ENCODE peak calls at places on chromosomes 5 and 9, in six cellular contexts. Q is GM23338, M is K562, U is H1, O is WTC11, N is HepG2. P is an unnamed sample.

GRCh38 chr9:32344551-32345182 is 39.8 kb upstream of the ACO1 start:
- DNase-seq in Q (peak), M (no peak), U (peak), O (peak), N (no peak), P (no peak)

GRCh38 chr9:95083086-95083768 is 234.3 kb downstream of the FANCC start:
- DNase-seq in Q (no peak), M (no peak), U (no peak), O (no peak), N (no peak), P (no peak)

GRCh38 chr9:131731237-131731995 is 8.5 kb downstream of the RAPGEF1 start:
- DNase-seq in Q (no peak), M (no peak), U (no peak), O (no peak), N (peak), P (no peak)

GRCh38 chr9:136347472-136348256 is 15.9 kb downstream of the DNLZ start:
- DNase-seq in Q (no peak), M (no peak), U (no peak), O (no peak), N (no peak), P (no peak)

GRCh38 chr9:4421847-4422246 is 68.4 kb upstream of the SLC1A1 start:
- DNase-seq in Q (no peak), M (no peak), U (no peak), O (no peak), N (no peak), P (no peak)

GRCh38 chr5:172918421-172919371 is 40.5 kb upstream of the RPL26L1 start:
- DNase-seq in Q (no peak), M (no peak), U (no peak), O (no peak), N (no peak), P (no peak)

GRCh38 chr9:5195450-5195849 is 10.0 kb upstream of the INSL6 start:
- DNase-seq in Q (no peak), M (no peak), U (no peak), O (no peak), N (no peak), P (no peak)

GRCh38 chr9:13033959-13034695 is 245.4 kb downstream of the MPDZ start:
- DNase-seq in Q (peak), M (peak), U (peak), O (peak), N (peak), P (no peak)

GRCh38 chr9:70403618-70404025 is 10.8 kb downstream of the KLF9 start:
- DNase-seq in Q (no peak), M (no peak), U (no peak), O (no peak), N (no peak), P (no peak)

GRCh38 chr5:124902097-124902821 is 155.8 kb upstream of the ZNF608 start:
- DNase-seq in Q (no peak), M (no peak), U (no peak), O (no peak), N (no peak), P (peak)

GRCh38 chr5:98179791-98180755 is 593.4 kb upstream of the RGMB start:
- DNase-seq in Q (no peak), M (no peak), U (no peak), O (no peak), N (no peak), P (no peak)

GRCh38 chr9:137406876-137407589 is 15.9 kb downstream of the EXD3 start:
- DNase-seq in Q (peak), M (no peak), U (peak), O (peak), N (peak), P (no peak)

GRCh38 chr5:173047838-173048105 is 8.4 kb upstream of the CREBRF start:
- DNase-seq in Q (peak), M (no peak), U (no peak), O (no peak), N (no peak), P (no peak)

GRCh38 chr9:17402309-17402708 is 176.6 kb upstream of the SH3GL2 start:
- DNase-seq in Q (peak), M (no peak), U (no peak), O (no peak), N (peak), P (no peak)

GRCh38 chr9:126861707-126862460 is 1.4 kb downstream of the ZBTB34 start:
- DNase-seq in Q (peak), M (peak), U (no peak), O (no peak), N (no peak), P (no peak)

GRCh38 chr5:136120529-136120928 is 12.1 kb upstream of the SMAD5 start:
- DNase-seq in Q (no peak), M (no peak), U (no peak), O (no peak), N (peak), P (no peak)

GRCh38 chr5:108818613-108819272 is 71.0 kb downstream of the FER start:
- DNase-seq in Q (no peak), M (peak), U (no peak), O (no peak), N (no peak), P (peak)

GRCh38 chr9:122789256-122790046 is 718 bp downstream of the OR5C1 start:
- DNase-seq in Q (no peak), M (no peak), U (no peak), O (no peak), N (no peak), P (no peak)

GRCh38 chr5:161921781-161922180 is 73.9 kb downstream of the GABRA1 start:
- DNase-seq in Q (no peak), M (no peak), U (no peak), O (no peak), N (no peak), P (no peak)

GRCh38 chr5:160434022-160434531 is 12.4 kb downstream of the PTTG1 start:
- DNase-seq in Q (peak), M (no peak), U (no peak), O (peak), N (peak), P (peak)

GRCh38 chr9:11618241-11618805 is 1005.5 kb upstream of the PTPRD start:
- DNase-seq in Q (peak), M (peak), U (peak), O (peak), N (no peak), P (no peak)

GRCh38 chr9:36788534-36788933 is 215.8 kb downstream of the MELK start:
- DNase-seq in Q (peak), M (peak), U (peak), O (peak), N (no peak), P (no peak)

GRCh38 chr9:109289186-109289585 is 31.7 kb downstream of the EPB41L4B start:
- DNase-seq in Q (peak), M (no peak), U (no peak), O (peak), N (no peak), P (no peak)

GRCh38 chr9:87640385-87640795 is 85.5 kb upstream of the CTSL start:
- DNase-seq in Q (no peak), M (no peak), U (no peak), O (no peak), N (no peak), P (no peak)

GRCh38 chr5:103216697-103217096 is 41.9 kb upstream of the MACIR start:
- DNase-seq in Q (no peak), M (no peak), U (no peak), O (no peak), N (no peak), P (no peak)

GRCh38 chr5:109713453-109713852 is 23.7 kb downstream of the MAN2A1 start:
- DNase-seq in Q (no peak), M (no peak), U (no peak), O (no peak), N (no peak), P (no peak)

GRCh38 chr5:93010626-93011025 is 570.4 kb downstream of the NR2F1-AS1 start:
- DNase-seq in Q (no peak), M (no peak), U (no peak), O (no peak), N (no peak), P (no peak)

GRCh38 chr9:133403766-133404439 is 13.9 kb downstream of the REXO4 start:
- DNase-seq in Q (peak), M (peak), U (peak), O (peak), N (peak), P (no peak)

GRCh38 chr5:93249651-93250289 is 331.2 kb downstream of the NR2F1-AS1 start:
- DNase-seq in Q (no peak), M (no peak), U (no peak), O (no peak), N (no peak), P (no peak)

GRCh38 chr9:131656356-131657030 is 83.4 kb downstream of the RAPGEF1 start:
- DNase-seq in Q (no peak), M (no peak), U (no peak), O (no peak), N (no peak), P (peak)

GRCh38 chr9:93830606-93831005 is 124.5 kb downstream of the BARX1 start:
- DNase-seq in Q (no peak), M (no peak), U (no peak), O (no peak), N (no peak), P (no peak)

GRCh38 chr5:122192477-122192876 is 63.1 kb downstream of the ZNF474 start:
- DNase-seq in Q (no peak), M (no peak), U (no peak), O (no peak), N (no peak), P (no peak)

GRCh38 chr5:160186480-160186879 is 42.8 kb upstream of the FABP6 start:
- DNase-seq in Q (no peak), M (no peak), U (no peak), O (no peak), N (no peak), P (no peak)

GRCh38 chr5:176837707-176838115 is 27.4 kb downstream of the UNC5A start:
- DNase-seq in Q (peak), M (peak), U (peak), O (peak), N (peak), P (no peak)

GRCh38 chr5:69238760-69239251 is 4.1 kb downstream of the CDK7 start:
- DNase-seq in Q (no peak), M (no peak), U (no peak), O (no peak), N (no peak), P (no peak)

GRCh38 chr5:96146675-96147074 is 185.0 kb upstream of the ELL2 start:
- DNase-seq in Q (peak), M (peak), U (no peak), O (no peak), N (no peak), P (peak)

GRCh38 chr5:123298335-123299010 is 124.7 kb downstream of the CEP120 start:
- DNase-seq in Q (no peak), M (no peak), U (no peak), O (no peak), N (no peak), P (no peak)

GRCh38 chr5:123299124-123299523 is 124.1 kb downstream of the CEP120 start:
- DNase-seq in Q (no peak), M (no peak), U (no peak), O (no peak), N (no peak), P (no peak)

GRCh38 chr5:123294544-123294943 is 128.7 kb downstream of the CEP120 start:
- DNase-seq in Q (no peak), M (no peak), U (no peak), O (no peak), N (no peak), P (peak)

GRCh38 chr5:123297866-123298265 is 125.3 kb downstream of the CEP120 start:
- DNase-seq in Q (no peak), M (no peak), U (no peak), O (no peak), N (no peak), P (no peak)

GRCh38 chr5:123297198-123297831 is 125.9 kb downstream of the CEP120 start:
- DNase-seq in Q (no peak), M (no peak), U (no peak), O (no peak), N (no peak), P (no peak)
- TF ChIP-seq CREB1 in Q (no peak), M (no peak), U (no peak), O (no peak), N (no peak), P (no peak)

DNA sequence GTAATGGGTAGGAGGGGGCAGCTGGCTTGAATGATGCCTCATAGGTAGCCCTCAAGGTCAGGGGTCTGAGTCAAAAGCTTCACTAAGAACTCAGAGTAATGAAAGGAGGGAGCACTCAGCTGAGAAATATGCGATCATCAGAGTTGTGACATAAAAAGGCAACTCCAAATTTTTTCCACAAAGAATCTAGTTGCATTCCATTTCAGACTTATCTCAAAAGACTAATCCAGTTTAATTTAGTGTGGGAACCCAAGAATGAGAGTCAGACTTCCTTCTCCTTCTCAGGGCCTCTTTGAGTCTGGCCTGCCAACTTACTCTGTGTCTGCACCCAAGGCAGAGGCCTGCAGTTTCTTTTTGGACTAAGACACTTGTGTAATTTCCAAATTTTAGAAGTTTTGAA is 34.7 kb downstream of the GABRP start:
- DNase-seq in Q (no peak), M (no peak), U (no peak), O (no peak), N (no peak), P (no peak)
- TF ChIP-seq CREB1 in Q (no peak), M (no peak), U (no peak), O (no peak), N (no peak), P (no peak)

DNA sequence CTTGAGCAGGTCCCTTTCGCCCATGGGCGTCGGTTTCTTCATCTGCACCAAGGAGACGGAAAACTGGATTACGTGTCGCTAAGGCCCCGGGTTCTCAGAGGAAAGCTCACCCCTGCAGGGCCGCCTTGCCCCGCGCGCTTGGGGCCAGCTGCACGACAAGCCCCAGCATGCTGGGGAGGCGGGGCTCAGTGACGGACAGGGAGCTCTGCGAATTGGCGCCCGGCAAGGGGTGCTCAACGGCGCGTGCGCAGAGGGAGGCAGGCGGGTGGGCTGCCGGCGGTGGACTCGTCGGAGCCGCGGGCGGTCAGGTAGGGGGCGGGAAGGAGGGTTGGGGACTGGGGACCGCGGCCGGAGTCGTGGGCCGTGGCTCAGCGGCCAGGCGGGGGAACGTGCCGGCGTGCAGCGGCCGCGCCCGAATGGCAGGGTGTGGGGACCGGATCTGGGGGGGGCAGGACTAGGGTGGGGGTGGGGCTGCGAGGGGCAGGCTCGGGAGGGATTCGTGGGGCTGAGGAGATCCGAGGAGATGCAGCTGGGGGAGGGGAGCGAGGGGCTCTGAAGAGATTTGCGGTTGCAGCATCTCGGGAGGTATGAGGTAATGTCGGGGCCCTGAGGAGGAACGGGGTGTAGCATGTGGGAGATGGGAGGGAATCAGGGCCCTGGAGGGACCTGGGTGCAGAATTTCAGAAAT is at the start of gene TRIM32:
- DNase-seq in Q (peak), M (peak), U (peak), O (peak), N (peak), P (peak)
- TF ChIP-seq CREB1 in Q (peak), M (no peak), U (no peak), O (no peak), N (no peak), P (peak)

DNA sequence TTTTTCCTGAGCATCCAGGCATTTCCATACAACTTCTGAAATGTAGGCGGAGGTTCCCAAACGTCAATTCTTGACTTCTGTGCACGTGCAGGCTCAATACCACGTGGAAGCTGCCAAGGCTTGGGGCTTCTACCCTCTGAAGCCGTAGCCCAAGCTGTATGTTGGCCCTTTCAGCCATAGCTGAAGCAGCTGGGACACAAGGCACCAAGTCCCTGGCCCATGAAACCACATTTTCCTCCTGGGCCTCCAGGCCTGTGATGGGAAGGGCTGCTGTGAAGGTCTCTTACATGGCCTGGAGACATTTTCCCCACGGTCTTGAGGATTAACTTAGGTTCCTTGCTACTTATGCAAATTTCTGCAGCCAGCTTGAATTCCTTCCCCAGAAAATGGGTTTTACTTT is 103.6 kb downstream of the NREP start:
- DNase-seq in Q (no peak), M (no peak), U (no peak), O (no peak), N (no peak), P (no peak)
- TF ChIP-seq CREB1 in Q (no peak), M (no peak), U (no peak), O (no peak), N (no peak), P (no peak)

DNA sequence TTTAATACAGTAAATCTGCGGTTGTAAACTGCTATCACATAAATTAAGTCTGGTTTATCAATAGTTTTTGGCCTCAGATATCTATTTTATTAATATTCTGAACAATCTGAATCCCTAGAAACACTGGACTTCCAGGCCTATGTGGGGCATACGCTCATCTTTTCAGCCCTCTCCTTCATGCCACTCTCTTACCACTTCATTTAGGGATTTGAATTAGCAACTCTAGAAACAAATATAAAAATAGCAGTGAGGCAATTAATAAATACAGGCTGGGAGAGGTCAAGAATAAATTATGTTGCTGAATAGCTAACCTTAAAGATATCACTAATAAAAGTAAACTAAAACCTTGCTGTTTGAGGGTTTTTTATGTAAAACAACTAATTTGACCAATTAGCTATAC is 480.3 kb upstream of the CD180 start:
- DNase-seq in Q (no peak), M (no peak), U (no peak), O (no peak), N (no peak), P (no peak)
- TF ChIP-seq CREB1 in Q (no peak), M (no peak), U (no peak), O (no peak), N (no peak), P (no peak)

DNA sequence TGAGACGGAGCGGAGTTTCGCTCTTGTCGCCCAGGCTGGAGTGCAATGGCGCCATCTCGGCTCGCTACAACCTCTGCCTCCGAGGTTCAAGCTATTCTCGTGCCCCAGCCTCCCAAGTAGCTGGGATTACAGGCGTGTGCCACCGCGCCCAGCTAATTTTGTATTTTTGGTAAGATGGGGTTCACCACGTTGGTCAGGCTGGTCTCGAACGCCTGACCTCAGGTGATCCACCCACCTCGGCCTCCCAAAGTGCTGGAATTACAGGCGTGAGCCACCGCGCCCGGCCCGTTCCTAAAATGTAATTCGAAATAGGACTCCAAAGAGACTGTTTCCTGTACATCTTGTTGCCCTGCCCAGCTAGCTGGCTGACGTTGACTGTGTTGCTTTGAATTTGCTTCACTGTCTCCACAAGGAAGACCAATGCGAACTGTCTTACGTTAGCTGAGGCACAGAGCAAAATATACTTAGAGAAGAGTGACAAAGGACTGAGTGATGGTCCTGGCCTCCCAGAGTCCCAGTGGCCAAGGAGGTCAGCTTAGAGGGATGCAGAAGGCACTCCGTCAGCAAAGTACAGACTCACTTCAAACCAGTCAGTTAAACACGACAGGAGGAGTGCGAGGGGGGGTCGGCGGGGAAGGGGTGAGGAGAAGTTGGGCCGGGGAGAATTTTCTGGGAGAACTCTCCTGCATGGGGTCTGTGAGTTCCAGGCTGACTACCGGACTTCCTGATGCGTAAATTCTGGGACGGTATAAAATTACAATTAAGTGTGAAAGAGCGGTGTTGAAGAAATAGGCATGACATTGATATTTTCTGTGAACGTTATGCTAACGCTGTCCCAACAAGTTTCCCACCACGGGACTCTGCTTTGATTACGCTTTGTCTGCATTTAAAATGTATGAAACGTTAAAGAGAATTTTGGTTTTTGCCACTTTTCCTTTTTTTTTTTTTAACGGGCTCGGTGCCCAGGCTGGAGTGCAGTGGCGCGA is 6.8 kb upstream of the TRIM41 start:
- DNase-seq in Q (peak), M (peak), U (no peak), O (peak), N (no peak), P (peak)
- TF ChIP-seq CREB1 in Q (no peak), M (peak), U (no peak), O (no peak), N (no peak), P (no peak)

P was measured in GM12878.